ENCODE peak calls at places on chromosome 6, in eight cellular contexts. Z, G, F, I, M, J, A and E are unnamed samples.

GRCh38 chr6:122048570-122048969 is 350.9 kb upstream of the HSF2 start:
- DNase-seq in A (no peak), I (no peak), F (no peak), Z (peak), M (no peak), J (no peak), G (no peak), E (no peak)

GRCh38 chr6:150503586-150504339 is 95.9 kb upstream of the PLEKHG1 start:
- DNase-seq in F (no peak), G (no peak), I (no peak), M (no peak), J (no peak), Z (no peak), A (no peak), E (no peak)

GRCh38 chr6:163387317-163387716 is 27.2 kb upstream of the QKI start:
- DNase-seq in F (no peak), M (no peak), Z (no peak), A (no peak), G (no peak), I (no peak), J (no peak), E (no peak)

GRCh38 chr6:3407840-3408239 is 49.0 kb downstream of the SLC22A23 start:
- DNase-seq in Z (no peak), A (no peak), F (no peak), I (no peak), M (no peak), J (no peak), G (no peak), E (no peak)

GRCh38 chr6:148874698-148875293 is 128.0 kb downstream of the UST start:
- DNase-seq in J (no peak), G (no peak), M (no peak), Z (no peak), F (no peak), A (no peak), I (peak), E (no peak)

GRCh38 chr6:83464741-83465140 is 33.9 kb upstream of the ME1 start:
- DNase-seq in I (no peak), G (no peak), M (no peak), Z (no peak), F (no peak), J (no peak), A (no peak), E (no peak)

GRCh38 chr6:42419490-42420280 is 32.0 kb downstream of the TRERF1 start:
- DNase-seq in G (no peak), J (no peak), A (no peak), F (no peak), Z (no peak), I (no peak), M (no peak), E (no peak)

GRCh38 chr6:37200085-37200484 is 30.1 kb downstream of the PIM1 start:
- DNase-seq in A (no peak), F (no peak), G (no peak), J (no peak), Z (no peak), M (no peak), I (no peak), E (no peak)

GRCh38 chr6:43734294-43734665 is 35.7 kb upstream of the VEGFA start:
- DNase-seq in M (no peak), Z (no peak), A (peak), I (no peak), G (no peak), F (no peak), J (no peak), E (no peak)

GRCh38 chr6:10759884-10760329 is 12.3 kb downstream of the TMEM14B start:
- DNase-seq in A (no peak), M (peak), J (no peak), F (no peak), I (no peak), G (no peak), Z (peak), E (no peak)

GRCh38 chr6:129860901-129861665 is at the start of gene TMEM244:
- DNase-seq in F (no peak), M (no peak), I (no peak), J (no peak), A (no peak), G (no peak), Z (peak), E (no peak)

GRCh38 chr6:131250121-131250520 is 114.9 kb downstream of the AKAP7 start:
- DNase-seq in A (peak), F (peak), J (no peak), M (peak), Z (no peak), I (peak), G (peak), E (peak)

GRCh38 chr6:90288404-90288803 is 8.2 kb downstream of the BACH2 start:
- DNase-seq in M (peak), G (no peak), I (peak), A (no peak), J (no peak), F (no peak), Z (no peak), E (no peak)

GRCh38 chr6:131688286-131688685 is 12.9 kb downstream of the OR2A4 start:
- DNase-seq in F (no peak), I (no peak), Z (no peak), J (no peak), G (no peak), A (no peak), M (no peak), E (no peak)

GRCh38 chr6:9173229-9173628 is 737.9 kb upstream of the SLC35B3 start:
- DNase-seq in I (no peak), F (no peak), A (no peak), J (no peak), Z (no peak), G (no peak), M (no peak), E (no peak)

GRCh38 chr6:89487864-89488263 is 54.9 kb downstream of the ANKRD6 start:
- DNase-seq in I (no peak), A (no peak), J (no peak), F (no peak), G (no peak), Z (no peak), M (no peak), E (peak)

GRCh38 chr6:52328721-52329120 is 33.2 kb upstream of the PAQR8 start:
- DNase-seq in Z (no peak), G (no peak), J (no peak), A (no peak), F (no peak), M (no peak), I (no peak), E (no peak)

GRCh38 chr6:138655828-138656227 is 117.7 kb upstream of the CCDC28A start:
- DNase-seq in M (no peak), J (no peak), G (no peak), A (no peak), I (no peak), F (no peak), Z (no peak), E (no peak)